ENCODE peak calls at places on chromosomes 4 and X, in ten cellular contexts. W, S, J, F, U, K, X, M, Z and V are unnamed samples.

GRCh38 chr4:13705521-13706035 is 78.1 kb upstream of the BOD1L1 start:
- DNase-seq in J (no peak), X (peak), S (no peak), U (no peak), F (no peak), K (peak), Z (no peak), W (no peak), M (peak), V (peak)

GRCh38 chrX:103017542-103017941 is 46.4 kb downstream of the BEX1 start:
- DNase-seq in Z (no peak), M (no peak), S (no peak), F (no peak), J (no peak), U (no peak), K (peak), X (no peak), W (no peak), V (no peak)

GRCh38 chr4:184248216-184248615 is 30.5 kb upstream of the ENPP6 start:
- DNase-seq in K (no peak), X (no peak), W (no peak), S (no peak), Z (no peak), F (no peak), J (no peak), U (no peak), M (no peak), V (no peak)

GRCh38 chr4:8328456-8328855 is 58.9 kb downstream of the HTRA3 start:
- DNase-seq in F (no peak), Z (peak), J (no peak), S (no peak), X (peak), M (no peak), W (no peak), K (no peak), U (no peak), V (no peak)

GRCh38 chrX:103417370-103417769 is 41.0 kb downstream of the BEX3 start:
- DNase-seq in U (no peak), S (no peak), X (no peak), W (no peak), M (no peak), J (no peak), K (peak), Z (no peak), F (no peak), V (no peak)

GRCh38 chr4:1383728-1384591 is 22.3 kb downstream of the NKX1-1 start:
- DNase-seq in X (no peak), W (no peak), F (no peak), J (no peak), U (no peak), Z (peak), S (no peak), M (no peak), K (no peak), V (no peak)

GRCh38 chr4:152243890-152244595 is 291.8 kb downstream of the FBXW7 start:
- DNase-seq in U (no peak), K (no peak), Z (no peak), S (no peak), M (no peak), J (no peak), W (no peak), F (no peak), X (no peak), V (no peak)

GRCh38 chr4:51943221-51943620 is 76.9 kb downstream of the LRRC66 start:
- DNase-seq in U (no peak), M (no peak), X (no peak), S (no peak), F (no peak), Z (no peak), J (no peak), K (no peak), W (no peak), V (no peak)

GRCh38 chrX:115460565-115460888 is 100.4 kb upstream of the PLS3 start:
- DNase-seq in M (no peak), J (no peak), U (no peak), S (no peak), F (no peak), X (no peak), K (no peak), W (peak), Z (no peak), V (peak)

GRCh38 chrX:55167124-55167523 is 53.0 kb upstream of the PAGE5 start:
- DNase-seq in J (no peak), F (no peak), S (no peak), M (no peak), Z (no peak), K (no peak), X (peak), U (no peak), W (no peak), V (peak)

GRCh38 chr4:155742310-155743015 is 16.4 kb upstream of the GUCY1B1 start:
- DNase-seq in W (no peak), Z (no peak), K (no peak), U (no peak), F (no peak), M (no peak), X (no peak), S (no peak), J (no peak), V (no peak)